ENCODE peak calls at places on chromosomes 1 and 21, in nine cellular contexts. C is sigmoid colon, A is glutamatergic neuron, G is tibial nerve, K is cardiac fibroblast, R is astrocyte of the cerebellum, F is lung, S is HFF-Myc, I is left ventricle myocardium inferior. H is an unnamed sample.

GRCh38 chr21:36478207-36478701 is 1.7 kb downstream of the CLDN14 start:
- DNase-seq in C (no peak), A (no peak), G (no peak), K (peak), R (peak), F (no peak), S (no peak), I (no peak), H (peak)

GRCh38 chr21:35646606-35647005 is 413.7 kb downstream of the SETD4 start:
- DNase-seq in C (no peak), A (no peak), G (no peak), K (no peak), R (no peak), F (no peak), S (no peak), I (no peak), H (no peak)

GRCh38 chr21:42047821-42048613 is 23.1 kb upstream of the UMODL1 start:
- DNase-seq in C (no peak), A (no peak), G (peak), K (peak), R (peak), F (no peak), S (peak), I (no peak), H (peak)

GRCh38 chr1:203161703-203162102 is 13.9 kb downstream of the MYBPH start:
- DNase-seq in C (no peak), A (no peak), G (no peak), K (no peak), R (no peak), F (no peak), S (no peak), I (no peak), H (no peak)

GRCh38 chr1:218982482-218982881 is 191.2 kb upstream of the LYPLAL1 start:
- DNase-seq in C (no peak), A (no peak), G (no peak), K (no peak), R (no peak), F (no peak), S (no peak), I (no peak), H (no peak)

GRCh38 chr1:183913556-183913955 is 108.6 kb downstream of the RGL1 start:
- DNase-seq in C (no peak), A (no peak), G (no peak), K (no peak), R (no peak), F (no peak), S (no peak), I (no peak), H (peak)

GRCh38 chr21:46080171-46081021 is 17.5 kb upstream of the COL6A2 start:
- DNase-seq in C (peak), A (no peak), G (no peak), K (no peak), R (no peak), F (peak), S (no peak), I (peak), H (no peak)

GRCh38 chr1:180976958-180977357 is 45.7 kb downstream of the STX6 start:
- DNase-seq in C (no peak), A (no peak), G (no peak), K (no peak), R (no peak), F (no peak), S (no peak), I (no peak), H (no peak)

GRCh38 chr1:243582321-243582720 is 267.7 kb downstream of the AKT3 start:
- DNase-seq in C (no peak), A (no peak), G (no peak), K (peak), R (peak), F (no peak), S (no peak), I (no peak), H (peak)

GRCh38 chr21:45640001-45640887 is 3.3 kb upstream of the PCBP3 start:
- DNase-seq in C (no peak), A (no peak), G (no peak), K (no peak), R (no peak), F (no peak), S (no peak), I (no peak), H (no peak)

GRCh38 chr21:42309753-42310213 is 5.4 kb downstream of the TFF3 start:
- DNase-seq in C (peak), A (peak), G (no peak), K (peak), R (no peak), F (peak), S (peak), I (peak), H (peak)

GRCh38 chr1:201880928-201881571 is 7.6 kb upstream of the SHISA4 start:
- DNase-seq in C (no peak), A (no peak), G (no peak), K (no peak), R (no peak), F (no peak), S (no peak), I (no peak), H (no peak)

GRCh38 chr1:224565186-224565585 is 50.9 kb upstream of the CNIH3 start:
- DNase-seq in C (no peak), A (no peak), G (no peak), K (peak), R (peak), F (no peak), S (peak), I (no peak), H (peak)

GRCh38 chr1:193019442-193020026 is 39.6 kb downstream of the UCHL5 start:
- DNase-seq in C (no peak), A (no peak), G (no peak), K (peak), R (peak), F (no peak), S (peak), I (no peak), H (peak)

GRCh38 chr1:244337839-244338238 is 113.9 kb downstream of the ADSS2 start:
- DNase-seq in C (no peak), A (no peak), G (no peak), K (no peak), R (no peak), F (no peak), S (no peak), I (no peak), H (no peak)

GRCh38 chr1:39509360-39510009 is 18.0 kb downstream of the BMP8A start:
- DNase-seq in C (peak), A (no peak), G (no peak), K (peak), R (peak), F (no peak), S (no peak), I (peak), H (peak)

GRCh38 chr1:162916407-162916806 is 55.4 kb upstream of the CCDC190 start:
- DNase-seq in C (no peak), A (no peak), G (no peak), K (peak), R (no peak), F (no peak), S (no peak), I (no peak), H (peak)

GRCh38 chr1:56627019-56627635 is 18.0 kb upstream of the PRKAA2 start:
- DNase-seq in C (no peak), A (no peak), G (no peak), K (no peak), R (no peak), F (no peak), S (no peak), I (no peak), H (no peak)

GRCh38 chr1:44237721-44238457 is 24.6 kb downstream of the DMAP1 start:
- DNase-seq in C (peak), A (peak), G (no peak), K (peak), R (no peak), F (no peak), S (peak), I (no peak), H (no peak)

GRCh38 chr1:44240802-44241671 is 27.8 kb downstream of the DMAP1 start:
- DNase-seq in C (peak), A (peak), G (no peak), K (no peak), R (no peak), F (no peak), S (no peak), I (no peak), H (no peak)

GRCh38 chr1:44238651-44239050 is 25.4 kb downstream of the DMAP1 start:
- DNase-seq in C (no peak), A (no peak), G (no peak), K (no peak), R (no peak), F (no peak), S (no peak), I (no peak), H (no peak)

GRCh38 chr1:44239961-44240371 is 26.7 kb downstream of the DMAP1 start:
- DNase-seq in C (peak), A (no peak), G (peak), K (peak), R (no peak), F (no peak), S (no peak), I (peak), H (no peak)

DNA sequence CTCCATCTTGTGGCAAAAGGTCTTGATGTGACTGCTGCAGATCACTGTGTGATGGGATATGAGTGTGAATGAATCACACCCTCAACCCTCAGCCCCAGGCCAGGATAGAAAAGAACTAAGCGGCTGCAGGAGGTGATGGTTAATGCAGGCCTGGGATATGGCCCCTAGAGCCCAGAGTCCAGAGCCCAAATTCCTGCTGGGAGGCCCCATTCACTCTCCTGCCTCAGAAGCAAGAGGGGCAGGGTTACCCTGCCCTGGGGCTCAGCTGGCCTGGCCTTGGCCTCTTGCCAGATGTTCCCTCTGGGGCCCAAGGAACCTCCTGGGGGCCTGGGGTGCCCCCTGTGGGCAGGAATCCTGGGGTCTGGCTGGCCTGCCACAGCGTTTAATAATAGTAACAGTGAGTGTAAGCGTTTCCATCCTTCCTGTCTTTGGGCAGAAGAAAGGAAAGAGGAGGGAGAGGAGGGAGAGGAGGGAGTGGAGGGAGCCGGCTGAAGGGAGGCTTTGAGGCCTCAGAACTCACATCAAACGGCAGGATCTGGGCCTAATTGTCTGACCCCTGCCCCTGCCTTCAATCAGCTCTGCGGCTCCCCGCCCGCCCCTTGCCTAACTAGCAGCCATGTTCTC is 26.2 kb downstream of the DMAP1 start:
- DNase-seq in C (peak), A (no peak), G (no peak), K (peak), R (no peak), F (no peak), S (no peak), I (no peak), H (peak)
- TF ChIP-seq CTCF in C (peak), A (no peak), G (no peak), K (peak), R (peak), F (no peak), S (peak), I (peak), H (peak)

DNA sequence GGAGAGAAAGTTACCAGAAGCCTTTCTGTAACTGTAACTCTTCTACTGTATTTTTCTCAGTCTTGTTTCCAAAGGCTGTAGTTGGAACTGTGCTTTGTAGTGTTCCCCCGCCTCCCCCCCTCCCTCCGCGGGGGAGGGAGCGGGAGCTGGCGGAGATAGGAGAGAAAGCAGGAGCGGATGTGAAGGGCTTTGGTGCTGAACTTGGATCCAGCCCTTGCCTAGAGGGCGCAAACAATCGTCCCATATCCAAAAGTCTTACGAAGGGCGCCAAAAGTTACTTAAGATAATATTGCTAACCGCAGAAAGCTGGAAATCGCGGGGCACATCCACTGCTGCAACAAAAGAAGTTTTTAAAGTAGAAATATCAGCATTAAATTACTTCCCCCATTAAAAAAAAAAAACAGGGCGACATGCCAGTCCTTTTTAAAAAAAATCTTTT is 2.4 kb upstream of the NFIA start:
- DNase-seq in C (peak), A (peak), G (peak), K (peak), R (no peak), F (peak), S (peak), I (peak), H (peak)
- TF ChIP-seq CTCF in C (no peak), A (no peak), G (peak), K (peak), R (peak), F (no peak), S (no peak), I (peak), H (peak)

GRCh38 chr1:204726478-204726877 is 40.9 kb upstream of the LRRN2 start:
- DNase-seq in C (no peak), A (no peak), G (no peak), K (peak), R (no peak), F (no peak), S (no peak), I (no peak), H (peak)

GRCh38 chr1:204725821-204726448 is 40.4 kb upstream of the LRRN2 start:
- DNase-seq in C (no peak), A (no peak), G (no peak), K (no peak), R (no peak), F (no peak), S (no peak), I (no peak), H (no peak)

GRCh38 chr1:204729516-204729915 is 44.0 kb upstream of the LRRN2 start:
- DNase-seq in C (no peak), A (no peak), G (no peak), K (no peak), R (no peak), F (no peak), S (no peak), I (no peak), H (no peak)

GRCh38 chr1:204728456-204728855 is 42.9 kb upstream of the LRRN2 start:
- DNase-seq in C (no peak), A (no peak), G (no peak), K (no peak), R (no peak), F (no peak), S (no peak), I (no peak), H (no peak)

DNA sequence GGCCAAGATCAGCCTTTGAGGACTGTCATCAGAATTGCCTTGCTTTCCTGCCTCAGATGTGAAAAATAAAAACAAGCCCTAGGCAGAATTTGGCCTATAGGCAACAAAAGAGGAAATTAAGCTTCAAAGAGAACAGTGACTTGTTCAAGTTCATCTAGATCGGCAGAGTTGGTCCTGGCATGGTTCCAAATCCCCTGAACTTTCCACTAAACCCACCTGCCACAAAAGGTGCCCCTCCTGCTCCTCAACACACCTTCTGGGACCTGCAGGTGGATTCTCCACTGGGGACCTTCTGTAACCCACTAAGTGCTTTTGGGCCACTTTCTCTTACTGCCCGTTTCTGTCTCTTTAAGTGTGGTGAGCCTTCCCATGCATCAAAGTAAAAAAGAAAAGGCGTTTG is 42.5 kb upstream of the LRRN2 start:
- DNase-seq in C (no peak), A (no peak), G (no peak), K (no peak), R (no peak), F (no peak), S (no peak), I (no peak), H (no peak)
- TF ChIP-seq CTCF in C (no peak), A (no peak), G (no peak), K (no peak), R (no peak), F (no peak), S (no peak), I (no peak), H (no peak)

GRCh38 chr21:44012474-44013379 is 618 bp downstream of the TRAPPC10 start:
- DNase-seq in C (peak), A (peak), G (no peak), K (peak), R (no peak), F (peak), S (no peak), I (peak), H (peak)
- TF ChIP-seq CTCF in C (no peak), A (peak), G (no peak), K (no peak), R (no peak), F (no peak), S (no peak), I (peak), H (no peak)

DNA sequence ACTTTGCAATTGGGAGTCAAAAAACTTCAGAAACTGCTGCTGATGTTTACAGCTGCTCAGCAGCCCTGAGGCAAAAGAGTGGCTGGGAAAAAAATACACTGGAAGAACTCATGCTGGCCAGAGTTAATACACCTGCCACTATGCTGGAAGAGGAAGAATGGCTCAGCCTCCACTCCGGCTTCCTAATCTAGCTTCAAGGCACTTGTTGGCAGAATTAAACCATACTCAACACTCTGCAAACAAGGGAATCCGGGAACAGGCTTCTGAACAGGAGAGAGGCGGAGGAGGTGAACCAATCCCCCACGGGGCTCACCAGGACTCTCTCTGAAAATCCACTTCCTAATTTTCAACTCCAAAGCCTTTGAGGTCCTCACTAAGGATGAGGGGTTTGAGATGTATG is 120.1 kb downstream of the CCDC185 start:
- DNase-seq in C (no peak), A (no peak), G (no peak), K (no peak), R (no peak), F (peak), S (no peak), I (no peak), H (no peak)
- TF ChIP-seq CTCF in C (no peak), A (no peak), G (no peak), K (no peak), R (no peak), F (no peak), S (no peak), I (no peak), H (no peak)

DNA sequence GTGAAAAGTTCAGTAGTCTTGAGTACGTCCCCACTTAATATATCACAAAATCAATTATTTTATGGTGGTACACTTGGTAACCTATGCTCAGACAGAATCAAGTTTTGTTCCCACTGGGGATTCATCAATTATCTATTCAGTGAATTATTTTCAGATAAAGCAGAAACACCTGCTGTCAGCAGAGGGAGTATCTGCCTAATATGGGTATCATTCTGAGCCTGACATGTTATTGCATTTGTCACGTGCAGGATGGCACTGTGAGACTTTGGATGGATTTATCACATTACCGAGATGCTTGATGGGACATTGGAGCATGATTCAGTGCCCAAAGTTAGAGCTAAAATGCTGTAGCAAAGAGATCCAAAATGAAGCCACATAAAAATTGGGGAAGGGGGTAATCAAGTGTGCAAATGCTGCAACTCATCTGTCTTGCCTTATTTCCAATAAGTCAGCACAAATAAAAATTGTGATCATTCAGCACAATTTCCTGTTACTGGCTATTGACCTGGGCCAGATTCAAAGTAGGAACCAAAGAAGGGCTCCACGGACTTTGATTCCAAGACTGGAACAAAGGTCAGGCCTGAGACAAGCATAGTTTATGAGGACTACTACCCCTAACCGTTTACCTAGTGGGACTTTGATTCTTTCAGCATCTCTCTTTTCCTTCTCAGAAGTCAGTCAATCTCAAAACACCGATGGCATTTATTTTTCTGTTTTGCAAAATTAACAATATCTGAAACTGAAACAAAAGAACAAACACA is 657.7 kb downstream of the LMO4 start:
- DNase-seq in C (no peak), A (no peak), G (no peak), K (no peak), R (no peak), F (no peak), S (no peak), I (no peak), H (no peak)
- TF ChIP-seq CTCF in C (no peak), A (no peak), G (no peak), K (no peak), R (no peak), F (no peak), S (no peak), I (no peak), H (no peak)

DNA sequence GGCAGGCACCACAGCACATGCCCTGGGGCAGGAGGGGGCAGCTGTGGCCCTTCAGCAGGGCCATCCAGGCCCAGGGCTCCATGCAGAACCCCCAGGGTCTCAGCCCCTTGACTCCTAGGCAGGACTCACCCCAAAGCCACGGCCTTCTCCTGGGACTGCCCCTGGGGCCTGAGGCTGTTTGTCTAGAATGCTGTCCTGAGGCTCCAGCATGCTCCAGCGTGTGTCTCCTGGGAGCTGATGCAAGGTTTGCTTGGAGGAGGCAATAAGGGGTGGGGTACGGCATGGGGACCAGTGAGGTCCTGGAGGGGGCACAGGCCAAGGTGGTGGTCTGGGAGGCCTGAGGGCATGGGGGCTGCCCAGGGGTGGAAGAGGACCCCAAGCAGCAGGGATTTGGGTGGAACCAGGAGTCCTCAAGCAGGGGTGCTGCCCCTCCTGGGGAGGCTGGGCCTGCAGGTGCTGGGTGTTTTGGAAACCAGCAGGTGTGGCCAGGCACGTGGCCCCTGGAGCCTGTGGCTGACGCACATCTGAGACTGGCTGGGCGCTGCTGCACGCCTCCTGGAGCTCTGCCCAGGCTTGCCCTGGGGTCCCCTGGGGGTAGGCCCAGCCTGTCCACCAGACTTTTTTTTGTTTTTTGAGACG is 7.8 kb upstream of the CALML6 start:
- DNase-seq in C (no peak), A (peak), G (no peak), K (no peak), R (no peak), F (no peak), S (no peak), I (no peak), H (no peak)
- TF ChIP-seq CTCF in C (no peak), A (no peak), G (no peak), K (no peak), R (no peak), F (no peak), S (no peak), I (no peak), H (no peak)